ENCODE peak calls at places on chromosomes 6 and 20, in seven cellular contexts. V is A549; A is heart left ventricle; C is cardiac muscle cell; Z is pancreas; J is breast epithelium; L is naive thymus-derived CD4-positive, alpha-beta T cell. D is an unnamed sample. For H3K4me1, the result is how much of the 10 kb centered on the place peaks cover.

GRCh38 chr6:34627296-34627695 is 69.3 kb downstream of the ILRUN start:
- DNase-seq in V (no peak), A (no peak), C (no peak), Z (no peak), J (no peak), L (no peak), D (no peak)

GRCh38 chr6:158625881-158626305 is 18.6 kb downstream of the DYNLT1 start:
- DNase-seq in V (no peak), A (no peak), C (no peak), Z (no peak), J (no peak), L (no peak), D (no peak)

GRCh38 chr20:64119681-64120341 is 12.4 kb upstream of the NPBWR2 start:
- DNase-seq in V (no peak), A (peak), C (no peak), Z (no peak), J (no peak), L (no peak), D (peak)

GRCh38 chr6:31356216-31356945 is 598 bp downstream of the HLA-B start:
- DNase-seq in V (no peak), A (peak), C (no peak), Z (peak), J (no peak), L (peak), D (peak)

GRCh38 chr6:140660295-140660694 is 1285.8 kb upstream of the CITED2 start:
- DNase-seq in V (no peak), A (no peak), C (no peak), Z (no peak), J (no peak), L (no peak), D (no peak)

GRCh38 chr20:19609642-19610223 is 148.3 kb upstream of the RIN2 start:
- DNase-seq in V (no peak), A (no peak), C (no peak), Z (no peak), J (no peak), L (no peak), D (no peak)

GRCh38 chr6:9365378-9365777 is 930.0 kb upstream of the SLC35B3 start:
- DNase-seq in V (no peak), A (no peak), C (no peak), Z (no peak), J (no peak), L (no peak), D (no peak)

GRCh38 chr6:152292595-152292994 is 344.6 kb downstream of the SYNE1 start:
- DNase-seq in V (no peak), A (no peak), C (no peak), Z (no peak), J (no peak), L (no peak), D (no peak)

GRCh38 chr6:15359335-15359862 is 113.5 kb downstream of the JARID2 start:
- DNase-seq in V (no peak), A (no peak), C (peak), Z (no peak), J (no peak), L (no peak), D (no peak)

GRCh38 chr6:138593100-138593877 is 94.0 kb upstream of the NHSL1 start:
- DNase-seq in V (peak), A (no peak), C (no peak), Z (peak), J (peak), L (peak), D (no peak)
- H3K4me3 ChIP-seq in V (peak), A (peak), C (no peak), Z (no peak), J (peak), L (peak), D (no peak)

GRCh38 chr6:168030881-168031280 is 33.4 kb downstream of the KIF25 start:
- DNase-seq in V (no peak), A (no peak), C (no peak), Z (peak), J (no peak), L (no peak), D (no peak)

GRCh38 chr6:168033791-168034190 is 36.3 kb downstream of the KIF25 start:
- DNase-seq in V (no peak), A (no peak), C (no peak), Z (peak), J (no peak), L (no peak), D (no peak)

GRCh38 chr6:168031411-168032382 is 34.2 kb downstream of the KIF25 start:
- DNase-seq in V (no peak), A (no peak), C (no peak), Z (peak), J (peak), L (no peak), D (no peak)

GRCh38 chr6:168030218-168030693 is 32.8 kb downstream of the KIF25 start:
- DNase-seq in V (no peak), A (no peak), C (no peak), Z (no peak), J (no peak), L (no peak), D (no peak)

DNA sequence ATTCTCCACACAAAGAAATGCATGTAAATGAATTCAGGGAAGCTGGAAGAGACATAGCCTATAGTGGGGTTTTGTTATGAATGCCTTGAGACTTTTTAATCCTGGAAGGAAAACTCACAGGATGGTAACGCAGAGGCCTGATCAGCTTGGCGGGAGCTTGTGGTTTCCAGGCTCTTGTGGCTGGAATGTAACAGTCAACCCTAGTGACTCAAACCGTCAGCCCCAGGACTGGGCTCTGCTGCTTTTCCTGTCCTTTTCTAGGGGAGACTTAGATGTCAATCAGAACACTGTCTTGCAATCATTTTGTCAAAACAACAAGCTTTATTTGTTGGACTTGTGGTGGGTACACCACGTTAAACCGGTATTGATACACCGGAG is 34.9 kb downstream of the KIF25 start:
- DNase-seq in V (no peak), A (no peak), C (no peak), Z (peak), J (peak), L (no peak), D (no peak)
- H3K4me1 ChIP-seq in V (under half), A (under half), C (under half), Z (under half), J (under half), L (under half), D (under half)

GRCh38 chr6:106752641-106753040 is 123.3 kb downstream of the QRSL1 start:
- DNase-seq in V (no peak), A (no peak), C (no peak), Z (no peak), J (no peak), L (no peak), D (no peak)
- H3K27ac ChIP-seq in V (peak), A (no peak), C (no peak), Z (no peak), J (no peak), L (no peak), D (no peak)

GRCh38 chr6:24907959-24908358 is 27.8 kb downstream of the RIPOR2 start:
- DNase-seq in V (no peak), A (no peak), C (no peak), Z (no peak), J (no peak), L (no peak), D (no peak)

GRCh38 chr6:24910850-24911712 is 24.7 kb downstream of the RIPOR2 start:
- DNase-seq in V (no peak), A (peak), C (peak), Z (peak), J (peak), L (peak), D (peak)

GRCh38 chr6:24908555-24908954 is 27.2 kb downstream of the RIPOR2 start:
- DNase-seq in V (no peak), A (no peak), C (no peak), Z (no peak), J (no peak), L (no peak), D (no peak)

GRCh38 chr6:24910331-24910849 is 25.4 kb downstream of the RIPOR2 start:
- DNase-seq in V (no peak), A (peak), C (peak), Z (no peak), J (no peak), L (no peak), D (peak)

GRCh38 chr6:24909281-24910216 is 26.2 kb downstream of the RIPOR2 start:
- DNase-seq in V (no peak), A (no peak), C (no peak), Z (no peak), J (no peak), L (no peak), D (no peak)
- H3K4me3 ChIP-seq in V (no peak), A (peak), C (peak), Z (no peak), J (peak), L (peak), D (peak)

GRCh38 chr6:42025066-42025789 is 25.1 kb upstream of the TAF8 start:
- DNase-seq in V (no peak), A (no peak), C (no peak), Z (no peak), J (no peak), L (no peak), D (no peak)

GRCh38 chr6:42020967-42021366 is 29.4 kb upstream of the TAF8 start:
- DNase-seq in V (no peak), A (no peak), C (no peak), Z (no peak), J (no peak), L (no peak), D (no peak)

GRCh38 chr6:42021847-42022754 is 28.2 kb upstream of the TAF8 start:
- DNase-seq in V (no peak), A (no peak), C (no peak), Z (no peak), J (no peak), L (peak), D (no peak)

GRCh38 chr6:42025790-42026311 is 24.5 kb upstream of the TAF8 start:
- DNase-seq in V (no peak), A (no peak), C (no peak), Z (no peak), J (no peak), L (no peak), D (no peak)

GRCh38 chr6:42022755-42023384 is 27.5 kb upstream of the TAF8 start:
- DNase-seq in V (no peak), A (no peak), C (no peak), Z (no peak), J (no peak), L (no peak), D (no peak)
- H3K4me1 ChIP-seq in V (under half), A (under half), C (under half), Z (under half), J (under half), L (half or more), D (under half)

GRCh38 chr6:112330071-112330876 is 16.9 kb upstream of the RFPL4B start:
- DNase-seq in V (no peak), A (no peak), C (no peak), Z (no peak), J (no peak), L (no peak), D (no peak)
- H3K27ac ChIP-seq in V (peak), A (no peak), C (no peak), Z (no peak), J (peak), L (no peak), D (no peak)

GRCh38 chr6:33192671-33193602 is 670 bp upstream of the COL11A2 start:
- DNase-seq in V (no peak), A (no peak), C (peak), Z (no peak), J (no peak), L (peak), D (no peak)
- H3K4me3 ChIP-seq in V (no peak), A (peak), C (peak), Z (no peak), J (peak), L (peak), D (peak)

D was measured in upper lobe of right lung.